ENCODE peak calls at places on chromosomes 11 and 22, in seven cellular contexts. A is NCI-H1105; X is stimulated activated naive CD4-positive, alpha-beta T cell; W is NCI-H774; D is activated naive CD8-positive, alpha-beta T cell treated with anti-CD3 and anti-CD28 coated beads, Interleukin-2, amount 10 ng/mL, durations not matched to agents 7 days and 5 days; C is activated naive CD4-positive, alpha-beta T cell; K is NCI-H510A treated with DMSO at 0.1 percent for 48 hours. Q is an unnamed sample.

GRCh38 chr11:69670158-69670845 is 4.9 kb downstream of the LTO1 start:
- DNase-seq in X (peak), K (peak), C (no peak), W (peak), D (peak), A (peak), Q (peak)

GRCh38 chr11:110894224-110894623 is 182.0 kb upstream of the ARHGAP20 start:
- DNase-seq in C (no peak), K (no peak), W (no peak), D (no peak), X (no peak), A (no peak), Q (no peak)

GRCh38 chr11:29395555-29396072 is 621.2 kb downstream of the KCNA4 start:
- DNase-seq in A (no peak), W (no peak), D (no peak), C (no peak), X (no peak), K (no peak), Q (no peak)

GRCh38 chr11:5923789-5924188 is 18.3 kb upstream of the OR56A3 start:
- DNase-seq in D (no peak), K (no peak), X (no peak), A (no peak), W (no peak), C (no peak), Q (no peak)

GRCh38 chr11:34624069-34624468 is 3.2 kb downstream of the EHF start:
- DNase-seq in C (no peak), A (no peak), K (no peak), D (no peak), X (no peak), W (peak), Q (no peak)

GRCh38 chr11:119700536-119701346 is 28.3 kb downstream of the NECTIN1 start:
- DNase-seq in D (no peak), K (no peak), C (no peak), X (no peak), A (no peak), W (no peak), Q (no peak)

GRCh38 chr22:19818264-19819208 is 36.1 kb downstream of the GNB1L start:
- DNase-seq in A (no peak), X (no peak), D (no peak), W (no peak), K (no peak), C (no peak), Q (no peak)

GRCh38 chr22:35352214-35353111 is 28.4 kb upstream of the HMOX1 start:
- DNase-seq in K (peak), W (no peak), C (no peak), A (no peak), D (peak), X (no peak), Q (no peak)

GRCh38 chr22:48345631-48346030 is 1482.0 kb downstream of the BRD1 start:
- DNase-seq in X (no peak), D (no peak), K (no peak), A (no peak), W (no peak), C (no peak), Q (no peak)

Q was measured in astrocyte.